ENCODE peak calls at places on chromosomes 2 and 18, in five cellular contexts. I, U, F, J and E are unnamed samples.

GRCh38 chr2:207403950-207404349 is 125.8 kb upstream of the CREB1 start:
- DNase-seq in I (no peak), U (no peak), J (no peak), F (no peak), E (no peak)

GRCh38 chr18:111292-112014 is 46.9 kb upstream of the USP14 start:
- DNase-seq in J (peak; percentile 74), U (no peak), F (peak; percentile 74), I (no peak), E (peak; percentile 79)

GRCh38 chr2:182827182-182827879 is 39.1 kb downstream of the FRZB start:
- DNase-seq in F (no peak), J (no peak), U (no peak), I (no peak), E (no peak)

GRCh38 chr18:47260924-47261701 is 9.7 kb upstream of the SKOR2 start:
- DNase-seq in F (no peak), I (no peak), J (no peak), U (no peak), E (no peak)

GRCh38 chr2:227703961-227704360 is 13.9 kb downstream of the SLC19A3 start:
- DNase-seq in J (no peak), F (no peak), U (no peak), I (no peak), E (no peak)

GRCh38 chr18:56327171-56327885 is 311.1 kb downstream of the TXNL1 start:
- DNase-seq in I (no peak), F (no peak), U (no peak), J (no peak), E (no peak)

GRCh38 chr18:48547456-48548403 is 8.9 kb downstream of the CTIF start:
- DNase-seq in J (no peak), I (no peak), U (peak; percentile 82), F (no peak), E (no peak)

GRCh38 chr2:15588329-15588919 is 3.2 kb upstream of the DDX1 start:
- DNase-seq in I (peak; percentile 38), J (no peak), U (peak; percentile 31), F (no peak), E (peak; percentile 58)

GRCh38 chr18:54127759-54128378 is 96.6 kb downstream of the MBD2 start:
- DNase-seq in I (no peak), U (no peak), J (no peak), F (no peak), E (peak; percentile 19)

GRCh38 chr2:63661076-63661475 is 72.3 kb downstream of the MDH1 start:
- DNase-seq in F (no peak), J (no peak), I (no peak), U (peak; percentile 80), E (no peak)

GRCh38 chr2:201987426-201987825 is 46.2 kb upstream of the FZD7 start:
- DNase-seq in F (no peak), U (no peak), I (no peak), J (no peak), E (no peak)

GRCh38 chr2:100277540-100278207 is 44.6 kb downstream of the LONRF2 start:
- DNase-seq in J (no peak), F (no peak), I (no peak), U (no peak), E (no peak)

GRCh38 chr18:9707381-9708056 is 582 bp upstream of the RAB31 start:
- DNase-seq in F (peak; percentile 19), U (no peak), I (no peak), J (no peak), E (no peak)